ENCODE peak calls at places on chromosomes 11 and 22, in four cellular contexts. S is cardiac muscle cell, H is pancreas, J is HCT116. N is an unnamed sample.

GRCh38 chr22:40694409-40694808 is 15.1 kb downstream of the MCHR1 start:
- DNase-seq in J (no peak), S (no peak), H (no peak), N (no peak)

GRCh38 chr11:1744137-1744878 is 6.1 kb downstream of the IFITM10 start:
- DNase-seq in S (no peak), J (no peak), H (no peak), N (peak; percentile 75)

GRCh38 chr11:128653828-128654231 is 40.0 kb upstream of the FLI1 start:
- DNase-seq in J (no peak), S (no peak), H (peak; percentile 82), N (no peak)

GRCh38 chr11:80083561-80083960 is 642.7 kb upstream of the TENM4 start:
- DNase-seq in H (no peak), J (no peak), S (peak; percentile 38), N (no peak)

GRCh38 chr11:122137081-122137793 is 21.2 kb upstream of the BLID start:
- DNase-seq in S (no peak), J (peak; percentile 79), H (no peak), N (no peak)

GRCh38 chr11:75450826-75451783 is 18.1 kb upstream of the KLHL35 start:
- DNase-seq in H (no peak), S (peak; percentile 32), J (no peak), N (no peak)

GRCh38 chr22:50605349-50606074 is 4.9 kb downstream of the MAPK8IP2 start:
- DNase-seq in S (no peak), H (no peak), J (no peak), N (peak; percentile 66)

GRCh38 chr11:58494096-58494495 is 13.8 kb downstream of the OR5B21 start:
- DNase-seq in H (no peak), J (no peak), S (no peak), N (no peak)

GRCh38 chr11:46666982-46667590 is 33.3 kb downstream of the ARHGAP1 start:
- DNase-seq in S (no peak), H (no peak), J (no peak), N (no peak)

GRCh38 chr11:64826578-64827450 is 16.5 kb upstream of the MEN1 start:
- DNase-seq in J (no peak), S (no peak), H (no peak), N (peak; percentile 76)

GRCh38 chr11:93541884-93542752 is 1.1 kb downstream of the SMCO4 start:
- DNase-seq in H (peak; percentile 42), S (peak; percentile 57), J (no peak), N (peak; percentile 82)

GRCh38 chr22:48961705-48962104 is 866.0 kb downstream of the BRD1 start:
- DNase-seq in S (no peak), J (no peak), H (no peak), N (no peak)

GRCh38 chr11:32259641-32260081 is 168.8 kb downstream of the RCN1 start:
- DNase-seq in S (peak; percentile 66), H (no peak), J (no peak), N (no peak)

GRCh38 chr11:76766521-76766920 is 16.6 kb upstream of the TSKU start:
- DNase-seq in S (no peak), J (no peak), H (no peak), N (no peak)
- H3K4me1 ChIP-seq in S (peaks cover 21% of the 10 kb centered on the region), J (peaks cover 39% of the 10 kb centered on the region), H (no peaks in the 10 kb centered on the region), N (peaks cover 42% of the 10 kb centered on the region)

GRCh38 chr11:12242071-12242672 is 131.8 kb downstream of the MICAL2 start:
- DNase-seq in J (no peak), H (peak; percentile 69), S (no peak), N (no peak)
- H3K4me1 ChIP-seq in J (peaks cover 19% of the 10 kb centered on the region), H (peaks cover 15% of the 10 kb centered on the region), S (peaks cover 17% of the 10 kb centered on the region), N (no peaks in the 10 kb centered on the region)

GRCh38 chr11:13310443-13310842 is 32.9 kb downstream of the BMAL1 start:
- DNase-seq in H (no peak), J (no peak), S (no peak), N (no peak)
- H3K4me1 ChIP-seq in H (no peaks in the 10 kb centered on the region), J (no peaks in the 10 kb centered on the region), S (no peaks in the 10 kb centered on the region), N (no peaks in the 10 kb centered on the region)

DNA sequence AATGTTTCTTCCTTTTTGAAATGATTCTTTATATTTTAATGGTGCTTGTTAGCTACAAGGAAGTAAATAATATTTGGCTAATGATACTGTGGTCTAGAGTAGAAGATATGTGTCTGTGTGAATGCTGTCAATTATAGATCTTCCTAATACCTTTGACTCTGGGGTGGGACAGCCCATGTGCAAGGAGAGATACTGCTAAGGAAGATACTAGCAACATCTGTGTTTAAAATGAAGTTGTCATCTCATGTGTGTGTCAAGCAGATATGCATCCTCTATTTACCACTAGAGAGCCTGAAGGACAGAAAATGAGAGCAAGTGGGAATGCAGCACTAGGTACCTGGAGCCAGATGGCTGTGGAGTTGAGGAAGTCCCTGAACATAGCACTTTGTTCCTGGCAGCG is 34.1 kb downstream of the PPME1 start:
- DNase-seq in S (no peak), H (no peak), J (no peak), N (no peak)
- H3K4me1 ChIP-seq in S (no peaks in the 10 kb centered on the region), H (no peaks in the 10 kb centered on the region), J (no peaks in the 10 kb centered on the region), N (no peaks in the 10 kb centered on the region)

DNA sequence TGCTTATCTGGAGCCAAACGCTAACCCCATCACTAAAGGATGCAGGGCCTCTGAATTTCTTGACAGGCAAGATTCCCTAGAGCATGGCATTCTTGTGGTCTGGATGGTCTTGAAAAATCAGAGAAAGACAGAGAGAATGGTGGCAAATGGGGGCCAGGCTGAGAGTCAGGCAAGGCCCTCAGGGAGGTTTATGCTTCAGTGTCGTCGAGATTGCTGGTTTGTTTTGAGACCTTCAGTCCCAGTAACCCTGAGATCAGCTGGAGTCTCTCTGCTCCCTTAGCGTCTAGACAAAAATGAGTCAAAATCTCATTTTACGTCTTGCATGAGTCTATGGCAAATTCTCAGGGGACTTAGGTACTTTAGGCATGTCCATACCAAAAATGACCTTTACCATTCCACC is 539.4 kb downstream of the SOX6 start:
- DNase-seq in J (no peak), H (no peak), S (no peak), N (no peak)
- H3K4me1 ChIP-seq in J (no peaks in the 10 kb centered on the region), H (peaks cover 21% of the 10 kb centered on the region), S (no peaks in the 10 kb centered on the region), N (peaks cover 3% of the 10 kb centered on the region)

DNA sequence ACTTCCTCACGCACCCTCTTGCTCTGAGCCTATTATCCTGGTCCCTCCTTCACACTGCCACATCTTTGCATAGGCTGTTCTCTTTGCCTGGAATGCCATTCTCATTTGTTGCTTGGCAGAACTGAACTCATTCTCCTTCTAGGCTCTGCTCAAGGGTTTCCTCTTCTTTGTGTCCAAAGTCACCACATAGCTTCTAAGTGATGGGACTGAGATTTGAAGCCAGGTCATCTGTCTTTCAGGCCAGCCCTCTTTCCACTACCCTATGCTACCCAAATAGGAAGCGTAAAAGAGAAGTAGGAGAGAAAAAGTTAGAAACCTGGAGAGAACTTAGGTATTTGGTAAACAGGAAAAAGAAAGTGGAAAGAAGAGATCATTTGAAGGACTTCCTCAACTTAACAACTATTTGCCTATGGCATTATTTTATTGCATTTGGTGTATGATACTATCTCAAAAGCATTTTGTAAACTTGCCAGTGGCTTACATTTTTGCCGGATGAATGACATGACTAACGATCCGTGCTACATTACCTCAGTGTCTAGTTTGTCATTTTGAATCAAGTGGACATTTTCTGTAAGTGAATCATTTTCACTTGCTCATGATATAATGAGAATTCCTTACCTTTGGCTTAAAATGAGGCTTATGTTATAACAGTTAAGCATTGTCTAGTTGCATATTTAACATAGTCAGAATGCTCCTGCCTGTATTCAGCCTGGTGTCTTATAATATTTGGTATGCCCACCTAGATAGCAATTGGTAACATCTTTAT is 18.5 kb downstream of the NF2 start:
- DNase-seq in J (peak; percentile 91), H (no peak), S (no peak), N (no peak)
- H3K4me1 ChIP-seq in J (peaks cover 100% of the 10 kb centered on the region), H (peaks cover 23% of the 10 kb centered on the region), S (peaks cover 17% of the 10 kb centered on the region), N (peaks cover 22% of the 10 kb centered on the region)

N was measured in kidney.